ENCODE peak calls at places on chromosome 5, in five cellular contexts. J is psoas muscle, P is AG08396, D is nephron progenitor cell, S is GDM1. I is an unnamed sample.

GRCh38 chr5:169258372-169259000 is 42.5 kb downstream of the SLIT3 start:
- DNase-seq in J (no peak), P (no peak), D (no peak), S (no peak), I (no peak)

GRCh38 chr5:142320851-142321560 is 3.8 kb downstream of the SPRY4 start:
- DNase-seq in J (no peak), P (no peak), D (no peak), S (peak), I (no peak)

GRCh38 chr5:77255617-77256016 is 45.1 kb downstream of the PDE8B start:
- DNase-seq in J (no peak), P (no peak), D (no peak), S (no peak), I (no peak)

GRCh38 chr5:102090770-102091169 is 205.3 kb downstream of the SLCO4C1 start:
- DNase-seq in J (no peak), P (no peak), D (peak), S (no peak), I (no peak)

GRCh38 chr5:10704949-10705621 is 55.9 kb downstream of the DAP start:
- DNase-seq in J (no peak), P (peak), D (no peak), S (peak), I (no peak)

GRCh38 chr5:45893309-45893708 is 197.1 kb upstream of the HCN1 start:
- DNase-seq in J (no peak), P (no peak), D (no peak), S (no peak), I (no peak)

GRCh38 chr5:127899214-127899610 is 184.4 kb upstream of the SLC12A2 start:
- DNase-seq in J (no peak), P (no peak), D (no peak), S (no peak), I (no peak)

GRCh38 chr5:78896128-78896527 is 89.0 kb downstream of the ARSB start:
- DNase-seq in J (no peak), P (peak), D (no peak), S (no peak), I (no peak)

GRCh38 chr5:133916479-133916878 is 51.9 kb downstream of the C5orf15 start:
- DNase-seq in J (no peak), P (no peak), D (no peak), S (no peak), I (no peak)

GRCh38 chr5:53479045-53479655 is 1.3 kb upstream of the FST start:
- DNase-seq in J (no peak), P (peak), D (no peak), S (no peak), I (no peak)

GRCh38 chr5:91072891-91073290 is 310.2 kb downstream of the ARRDC3 start:
- DNase-seq in J (no peak), P (peak), D (no peak), S (no peak), I (no peak)

GRCh38 chr5:41751867-41752266 is 118.4 kb downstream of the OXCT1 start:
- DNase-seq in J (no peak), P (no peak), D (no peak), S (no peak), I (no peak)

GRCh38 chr5:107820339-107820880 is 149.7 kb upstream of the EFNA5 start:
- DNase-seq in J (no peak), P (no peak), D (no peak), S (no peak), I (no peak)

I was measured in heart left ventricle.